ENCODE peak calls at places on chromosomes 6 and 20, in nine cellular contexts. U is A549; Q is T-helper 17 cell; O is IMR-90; K is aorta; V is activated CD8-positive, alpha-beta memory T cell treated with anti-CD3 and anti-CD28 coated beads, Interleukin-2, amount 50 U/mL, for 48 hours; B is mesothelial cell of epicardium; X is A673; A is endothelial cell of umbilical vein. J is an unnamed sample.

GRCh38 chr6:155066371-155066770 is 71.3 kb downstream of the TIAM2 start:
- DNase-seq in B (no peak), X (no peak), Q (no peak), K (no peak), U (no peak), A (peak; percentile 31), V (no peak), O (peak; percentile 56), J (no peak)

GRCh38 chr6:63527658-63528514 is 44.4 kb upstream of the LOC128125822 start:
- DNase-seq in O (peak; percentile 100), Q (no peak), A (peak; percentile 51), V (no peak), K (no peak), B (no peak), X (peak; percentile 6), U (peak; percentile 97), J (no peak)

GRCh38 chr20:32626859-32627636 is 41.9 kb upstream of the NOL4L start:
- DNase-seq in A (no peak), B (no peak), X (no peak), Q (no peak), K (no peak), U (no peak), V (no peak), O (no peak), J (peak; percentile 92)

GRCh38 chr6:1313755-1314503 is 2.0 kb downstream of the FOXQ1 start:
- DNase-seq in X (no peak), K (no peak), O (no peak), U (peak; percentile 59), Q (no peak), A (no peak), B (no peak), V (peak; percentile 70), J (no peak)

GRCh38 chr6:169932491-169932890 is 181.1 kb downstream of the ERMARD start:
- DNase-seq in V (no peak), K (no peak), X (no peak), O (no peak), Q (no peak), A (no peak), U (no peak), B (no peak), J (no peak)

GRCh38 chr6:116633685-116634084 is 17.4 kb downstream of the RSPH4A start:
- DNase-seq in Q (no peak), O (no peak), A (no peak), B (no peak), K (no peak), V (no peak), X (peak; percentile 23), U (peak; percentile 36), J (no peak)

GRCh38 chr6:36916159-36916558 is 30.4 kb downstream of the C6orf89 start:
- DNase-seq in Q (no peak), B (no peak), O (peak; percentile 36), A (no peak), V (no peak), X (no peak), K (no peak), U (no peak), J (no peak)

GRCh38 chr20:23010096-23010495 is 25.0 kb upstream of the SSTR4 start:
- DNase-seq in Q (no peak), U (no peak), O (no peak), B (no peak), K (no peak), V (no peak), X (no peak), A (no peak), J (no peak)

GRCh38 chr20:34473262-34473883 is 42.8 kb upstream of the DYNLRB1 start:
- DNase-seq in U (peak; percentile 74), Q (no peak), V (peak; percentile 62), O (peak; percentile 66), X (peak; percentile 64), A (peak; percentile 21), K (no peak), B (no peak), J (no peak)

GRCh38 chr6:35077006-35077712 is 64.0 kb downstream of the TCP11 start:
- DNase-seq in O (no peak), X (no peak), K (peak; percentile 26), U (no peak), V (no peak), Q (no peak), A (no peak), B (no peak), J (no peak)

GRCh38 chr6:24551139-24551538 is 56.4 kb downstream of the ALDH5A1 start:
- DNase-seq in X (no peak), V (no peak), U (no peak), O (no peak), A (no peak), K (no peak), B (no peak), Q (no peak), J (no peak)

GRCh38 chr6:124441430-124441829 is 520.8 kb upstream of the RNF217 start:
- DNase-seq in B (no peak), V (no peak), A (no peak), K (no peak), O (no peak), X (no peak), Q (no peak), U (no peak), J (no peak)

GRCh38 chr6:148927581-148927980 is 180.8 kb downstream of the UST start:
- DNase-seq in V (no peak), O (no peak), U (no peak), A (no peak), B (no peak), K (no peak), Q (no peak), X (no peak), J (no peak)

GRCh38 chr20:58237318-58238182 is 9.1 kb upstream of the ANKRD60 start:
- DNase-seq in Q (no peak), A (no peak), U (no peak), O (peak; percentile 82), V (no peak), X (peak; percentile 18), K (no peak), B (no peak), J (no peak)

GRCh38 chr6:32457054-32457453 is 17.4 kb downstream of the HLA-DRA start:
- DNase-seq in X (no peak), B (no peak), Q (no peak), U (no peak), A (no peak), K (no peak), O (no peak), V (no peak), J (no peak)

GRCh38 chr6:21085206-21085605 is 508.3 kb upstream of the SOX4 start:
- DNase-seq in O (no peak), K (no peak), V (no peak), A (no peak), B (no peak), X (no peak), Q (no peak), U (no peak), J (no peak)

GRCh38 chr6:170006524-170007467 is 255.4 kb downstream of the ERMARD start:
- DNase-seq in Q (no peak), X (no peak), B (no peak), A (no peak), U (no peak), V (peak; percentile 28), O (no peak), K (no peak), J (no peak)

J was measured in NCI-H1092.